ENCODE peak calls at places on chromosomes 6 and 20, in nine cellular contexts. A, J, M, C, B, V, N, R and X are unnamed samples.

GRCh38 chr6:163137036-163137435 is 277.5 kb upstream of the QKI start:
- DNase-seq in A (no peak), J (no peak), M (no peak), C (no peak), B (no peak), V (no peak), N (no peak), R (no peak), X (no peak)

GRCh38 chr20:24959591-24960301 is 10.7 kb downstream of the CST7 start:
- DNase-seq in A (no peak), J (no peak), M (no peak), C (no peak), B (no peak), V (no peak), N (no peak), R (no peak), X (no peak)

GRCh38 chr6:140043762-140044378 is 669.4 kb upstream of the CITED2 start:
- DNase-seq in A (no peak), J (no peak), M (no peak), C (no peak), B (no peak), V (no peak), N (no peak), R (no peak), X (no peak)

GRCh38 chr6:21128601-21129000 is 464.9 kb upstream of the SOX4 start:
- DNase-seq in A (no peak), J (no peak), M (no peak), C (no peak), B (no peak), V (no peak), N (no peak), R (no peak), X (no peak)

GRCh38 chr6:44304282-44305199 is 8.6 kb downstream of the AARS2 start:
- DNase-seq in A (no peak), J (peak; percentile 79), M (no peak), C (no peak), B (peak; percentile 60), V (no peak), N (peak; percentile 37), R (no peak), X (peak; percentile 61)

GRCh38 chr20:11302436-11302835 is 615.3 kb upstream of the BTBD3 start:
- DNase-seq in A (peak; percentile 10), J (no peak), M (no peak), C (no peak), B (peak; percentile 47), V (no peak), N (no peak), R (no peak), X (no peak)

GRCh38 chr6:128121610-128122009 is 220.8 kb upstream of the THEMIS start:
- DNase-seq in A (no peak), J (no peak), M (no peak), C (no peak), B (no peak), V (no peak), N (no peak), R (no peak), X (no peak)

GRCh38 chr20:12371955-12372354 is 454.3 kb downstream of the BTBD3 start:
- DNase-seq in A (no peak), J (no peak), M (no peak), C (no peak), B (no peak), V (no peak), N (peak; percentile 99), R (no peak), X (no peak)

GRCh38 chr6:65155083-65155482 is 551.9 kb downstream of the EYS start:
- DNase-seq in A (no peak), J (no peak), M (no peak), C (no peak), B (no peak), V (no peak), N (no peak), R (no peak), X (no peak)

GRCh38 chr6:150730801-150731445 is 131.2 kb downstream of the PLEKHG1 start:
- DNase-seq in A (no peak), J (no peak), M (no peak), C (no peak), B (no peak), V (no peak), N (no peak), R (no peak), X (no peak)

GRCh38 chr20:24783631-24784492 is 165.2 kb upstream of the CST7 start:
- DNase-seq in A (no peak), J (no peak), M (no peak), C (no peak), B (no peak), V (no peak), N (no peak), R (no peak), X (no peak)

GRCh38 chr6:1965596-1966224 is 279.7 kb downstream of the GMDS start:
- DNase-seq in A (no peak), J (no peak), M (no peak), C (no peak), B (no peak), V (no peak), N (no peak), R (no peak), X (no peak)

GRCh38 chr6:167113935-167114910 is 8.7 kb upstream of the CCR6 start:
- DNase-seq in A (no peak), J (peak; percentile 91), M (no peak), C (no peak), B (no peak), V (no peak), N (no peak), R (peak; percentile 88), X (peak; percentile 85)

GRCh38 chr6:166996406-166996805 is 2.8 kb upstream of the CEP43 start:
- DNase-seq in A (peak; percentile 50), J (no peak), M (no peak), C (no peak), B (no peak), V (no peak), N (no peak), R (no peak), X (no peak)

GRCh38 chr6:118908441-118908840 is 14.5 kb downstream of the ASF1A start:
- DNase-seq in A (no peak), J (no peak), M (no peak), C (no peak), B (no peak), V (no peak), N (no peak), R (no peak), X (no peak)

GRCh38 chr6:125009578-125009977 is 47.3 kb downstream of the RNF217 start:
- DNase-seq in A (no peak), J (no peak), M (no peak), C (no peak), B (no peak), V (no peak), N (no peak), R (no peak), X (no peak)

GRCh38 chr6:88376759-88377387 is 210.7 kb upstream of the CNR1 start:
- DNase-seq in A (peak; percentile 37), J (no peak), M (no peak), C (no peak), B (peak; percentile 5), V (no peak), N (no peak), R (no peak), X (no peak)

GRCh38 chr6:85506441-85507093 is 56.7 kb downstream of the NT5E start:
- DNase-seq in A (no peak), J (no peak), M (no peak), C (no peak), B (no peak), V (no peak), N (no peak), R (no peak), X (peak; percentile 73)

GRCh38 chr20:17657079-17657825 is 24.8 kb downstream of the RRBP1 start:
- DNase-seq in A (no peak), J (no peak), M (no peak), C (no peak), B (no peak), V (no peak), N (no peak), R (no peak), X (no peak)

GRCh38 chr6:26030716-26031115 is 56.5 kb upstream of the HFE start:
- DNase-seq in A (no peak), J (no peak), M (no peak), C (no peak), B (no peak), V (no peak), N (peak; percentile 61), R (no peak), X (no peak)

GRCh38 chr20:57094991-57095390 is 171.4 kb downstream of the BMP7 start:
- DNase-seq in A (no peak), J (no peak), M (no peak), C (no peak), B (no peak), V (no peak), N (no peak), R (no peak), X (no peak)

GRCh38 chr6:31168606-31169005 is 1.9 kb downstream of the POU5F1 start:
- DNase-seq in A (no peak), J (no peak), M (no peak), C (no peak), B (no peak), V (no peak), N (no peak), R (no peak), X (no peak)

GRCh38 chr6:13593720-13594119 is 19.3 kb downstream of the SIRT5 start:
- DNase-seq in A (no peak), J (no peak), M (no peak), C (no peak), B (no peak), V (no peak), N (no peak), R (no peak), X (no peak)

GRCh38 chr20:38387953-38388352 is 41.7 kb downstream of the LBP start:
- DNase-seq in A (no peak), J (no peak), M (no peak), C (no peak), B (no peak), V (no peak), N (no peak), R (no peak), X (no peak)

GRCh38 chr20:49344975-49345374 is 67.1 kb upstream of the ZNFX1 start:
- DNase-seq in A (peak; percentile 78), J (no peak), M (no peak), C (no peak), B (peak; percentile 91), V (no peak), N (no peak), R (no peak), X (no peak)